ENCODE peak calls at places on chromosomes 6 and 20, in four cellular contexts. X is IMR-90, A is K562, I is GM12878. K is an unnamed sample.

GRCh38 chr6:114690625-114691024 is 347.8 kb upstream of the HS3ST5 start:
- DNase-seq in X (no peak), A (no peak), I (no peak), K (no peak)

GRCh38 chr6:112879920-112880413 is 532.8 kb downstream of the RFPL4B start:
- DNase-seq in A (peak; percentile 85), I (no peak), X (no peak), K (no peak)

GRCh38 chr6:41040101-41040910 is 1.3 kb upstream of the UNC5CL start:
- DNase-seq in X (no peak), I (no peak), A (peak; percentile 30), K (no peak)

GRCh38 chr6:166097914-166098522 is 69.6 kb downstream of the TBXT start:
- DNase-seq in A (peak; percentile 63), I (no peak), X (peak; percentile 82), K (peak; percentile 42)

GRCh38 chr6:157755032-157755751 is 67.9 kb upstream of the SNX9 start:
- DNase-seq in I (no peak), A (no peak), X (peak; percentile 32), K (peak; percentile 37)

GRCh38 chr20:59010321-59010994 is 3.4 kb upstream of the CTSZ start:
- DNase-seq in I (no peak), A (no peak), X (no peak), K (peak; percentile 75)

GRCh38 chr6:28738396-28738765 is 185.4 kb downstream of the TRIM27 start:
- DNase-seq in X (no peak), A (peak; percentile 22), I (no peak), K (no peak)

GRCh38 chr6:74899416-74899815 is 306.4 kb downstream of the COL12A1 start:
- DNase-seq in X (peak; percentile 64), I (no peak), A (no peak), K (peak; percentile 52)

GRCh38 chr6:165632194-165632593 is 30.8 kb downstream of the PDE10A start:
- DNase-seq in I (no peak), X (peak; percentile 40), A (no peak), K (peak; percentile 6)

GRCh38 chr6:74879234-74879633 is 326.6 kb downstream of the COL12A1 start:
- DNase-seq in A (no peak), I (no peak), X (peak; percentile 95), K (no peak)

GRCh38 chr20:37945034-37945660 is 42.2 kb downstream of the VSTM2L start:
- DNase-seq in X (no peak), A (no peak), I (no peak), K (no peak)

GRCh38 chr20:33866398-33867079 is 55.4 kb downstream of the CHMP4B start:
- DNase-seq in X (no peak), I (no peak), A (no peak), K (no peak)

GRCh38 chr6:39865011-39865888 is 69.0 kb downstream of the MOCS1 start:
- DNase-seq in A (peak; percentile 83), I (no peak), X (peak; percentile 60), K (peak; percentile 71)

GRCh38 chr6:30926644-30927043 is 5.3 kb downstream of the SFTA2 start:
- DNase-seq in I (no peak), X (no peak), A (no peak), K (no peak)

GRCh38 chr6:149293244-149293643 is 24.3 kb upstream of the TAB2 start:
- DNase-seq in I (no peak), A (no peak), X (no peak), K (no peak)

GRCh38 chr6:166708466-166708865 is 81.4 kb upstream of the RPS6KA2 start:
- DNase-seq in I (no peak), A (no peak), X (no peak), K (no peak)

GRCh38 chr6:92126983-92127382 is 1292.4 kb downstream of the EPHA7 start:
- DNase-seq in I (no peak), X (no peak), A (no peak), K (no peak)

GRCh38 chr6:92124126-92124525 is 1295.2 kb downstream of the EPHA7 start:
- DNase-seq in I (no peak), A (no peak), X (peak; percentile 45), K (no peak)

GRCh38 chr6:92122746-92123145 is 1296.6 kb downstream of the EPHA7 start:
- DNase-seq in A (no peak), I (no peak), X (peak; percentile 1), K (peak; percentile 44)

GRCh38 chr6:92126088-92126487 is 1293.3 kb downstream of the EPHA7 start:
- DNase-seq in A (no peak), X (no peak), I (no peak), K (no peak)

GRCh38 chr6:92125681-92126080 is 1293.7 kb downstream of the EPHA7 start:
- DNase-seq in I (no peak), A (no peak), X (no peak), K (no peak)
- H3K27ac ChIP-seq in I (no peak overlapping the region), A (no peak overlapping the region), X (no peak overlapping the region), K (no peak overlapping the region)

GRCh38 chr6:27592481-27593199 is 119.7 kb upstream of the ZNF184 start:
- DNase-seq in I (peak; percentile 89), A (peak; percentile 90), X (peak; percentile 90), K (peak; percentile 44)
- TF ChIP-seq FOS in I (no peak), A (no peak), X (peak; percentile 72), K (no peak)

GRCh38 chr6:97865612-97866011 is 582.6 kb upstream of the MMS22L start:
- DNase-seq in A (no peak), I (no peak), X (no peak), K (no peak)
- H3K27ac ChIP-seq in A (no peak overlapping the region), I (no peak overlapping the region), X (no peak overlapping the region), K (no peak overlapping the region)

GRCh38 chr20:4164246-4164645 is 148.9 kb upstream of the RNF24 start:
- DNase-seq in I (no peak), X (no peak), A (no peak), K (no peak)
- TF ChIP-seq FOS in I (no peak), X (no peak), A (no peak), K (no peak)

GRCh38 chr6:151391471-151392428 is at the start of gene ZBTB2:
- DNase-seq in A (peak; percentile 83), X (peak; percentile 89), I (no peak), K (peak; percentile 71)

GRCh38 chr6:151390276-151391020 is 911 bp downstream of the ZBTB2 start:
- DNase-seq in A (peak; percentile 99), I (peak; percentile 94), X (peak; percentile 98), K (peak; percentile 99)

GRCh38 chr6:151393410-151393809 is 2.1 kb upstream of the ZBTB2 start:
- DNase-seq in I (no peak), X (no peak), A (no peak), K (no peak)

GRCh38 chr6:151391021-151391470 is 313 bp downstream of the ZBTB2 start:
- DNase-seq in I (no peak), A (peak; percentile 87), X (peak; percentile 60), K (peak; percentile 62)

DNA sequence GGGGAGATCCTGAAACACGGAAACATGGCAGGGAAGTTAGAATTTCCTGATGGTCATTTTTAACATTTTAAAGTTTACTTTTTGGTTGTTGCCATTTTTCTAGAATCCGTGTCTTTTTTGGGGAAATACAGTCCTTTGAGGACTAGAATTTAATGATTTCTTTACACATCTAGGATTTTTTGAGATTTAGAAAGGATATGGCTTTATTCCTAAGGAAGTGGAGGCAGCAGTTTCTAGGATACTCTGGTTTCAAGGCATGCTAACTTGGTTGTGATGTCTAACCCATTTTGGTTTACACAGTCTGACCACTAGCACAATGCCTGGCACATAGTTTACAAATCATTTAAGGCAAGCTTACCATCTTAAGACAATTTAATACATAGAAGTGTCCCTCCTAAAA is 1.1 kb upstream of the ZBTB2 start:
- DNase-seq in A (no peak), X (no peak), I (no peak), K (no peak)
- H3K27ac ChIP-seq in A (peak overlapping the region; percentile 64), X (no peak overlapping the region), I (peak overlapping the region; percentile 56), K (peak overlapping the region; percentile 55)

DNA sequence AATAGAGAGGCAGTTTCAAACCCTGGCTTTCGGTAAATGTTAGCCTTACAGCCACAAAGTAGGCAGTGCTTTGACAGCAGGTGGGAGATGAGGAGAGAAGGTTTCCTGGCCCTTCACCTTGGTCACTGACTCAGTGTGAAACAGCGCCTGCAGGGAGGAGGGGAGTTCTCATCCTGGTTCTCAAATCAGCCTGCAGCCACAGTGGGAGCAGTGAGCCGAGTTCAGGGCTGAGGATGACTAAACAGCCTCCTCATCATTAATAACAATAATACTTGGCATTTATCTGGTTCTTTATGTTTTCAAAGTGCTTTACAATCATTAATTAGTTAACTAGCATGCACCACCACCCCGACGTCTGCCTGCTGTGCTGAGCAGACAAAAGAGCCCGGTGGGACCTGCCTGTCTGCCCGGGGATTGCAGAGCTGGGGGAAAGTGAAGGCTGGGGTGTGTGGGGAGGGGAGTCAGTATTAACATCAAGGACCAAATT is 59.6 kb downstream of the PRDM1 start:
- DNase-seq in A (no peak), X (peak; percentile 59), I (peak; percentile 66), K (no peak)
- TF ChIP-seq FOS in A (no peak), X (no peak), I (no peak), K (no peak)

DNA sequence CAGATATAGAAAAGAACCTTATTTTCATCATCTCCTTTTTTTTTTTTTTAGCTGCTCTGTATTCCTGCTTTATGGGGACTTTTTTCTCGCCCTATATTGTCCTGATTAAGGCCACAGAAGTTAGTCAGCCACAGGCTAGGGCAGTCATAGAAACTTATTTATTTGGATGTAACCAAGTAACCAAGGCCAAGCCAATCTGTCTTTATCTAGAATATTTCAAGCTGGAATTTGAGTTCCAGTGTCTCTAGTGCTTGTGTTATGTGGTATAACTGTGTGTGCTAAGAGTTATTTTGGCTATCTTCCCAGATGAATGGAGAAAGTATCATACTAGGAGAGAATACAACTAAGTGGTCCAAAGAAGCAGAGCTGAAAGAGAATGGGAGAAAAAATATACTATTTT is 751.6 kb downstream of the CBLN4 start:
- DNase-seq in X (no peak), I (no peak), A (no peak), K (no peak)
- H3K27ac ChIP-seq in X (no peak overlapping the region), I (no peak overlapping the region), A (no peak overlapping the region), K (no peak overlapping the region)

DNA sequence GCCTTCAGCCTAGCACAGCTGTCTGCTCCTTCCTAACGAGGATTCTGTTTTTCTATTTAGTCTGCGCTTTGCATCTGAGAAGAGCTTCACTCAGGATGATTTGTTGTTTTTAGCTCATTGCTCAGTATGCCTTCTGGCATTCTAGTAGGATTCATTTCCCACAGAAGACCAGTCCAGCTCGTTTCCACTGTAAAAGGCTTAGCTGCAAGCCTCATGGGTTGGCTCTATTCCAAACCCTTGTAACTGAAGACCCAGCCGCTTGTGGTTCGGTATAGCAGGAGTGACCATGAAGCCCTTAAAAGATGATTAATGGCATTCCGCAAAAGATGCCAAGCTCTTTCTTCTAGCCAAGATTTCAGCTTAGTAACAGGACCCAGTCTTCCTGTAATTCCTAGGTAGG is 7.2 kb downstream of the ADGRF1 start:
- DNase-seq in I (no peak), X (peak; percentile 44), A (no peak), K (peak; percentile 85)
- TF ChIP-seq FOS in I (no peak), X (no peak), A (no peak), K (no peak)

GRCh38 chr20:52031206-52031573 is 160.4 kb downstream of the ZFP64 start:
- DNase-seq in A (no peak), X (peak; percentile 69), I (no peak), K (no peak)
- H3K27ac ChIP-seq in A (no peak overlapping the region), X (peak overlapping the region; percentile 96), I (no peak overlapping the region), K (peak overlapping the region; percentile 95)

DNA sequence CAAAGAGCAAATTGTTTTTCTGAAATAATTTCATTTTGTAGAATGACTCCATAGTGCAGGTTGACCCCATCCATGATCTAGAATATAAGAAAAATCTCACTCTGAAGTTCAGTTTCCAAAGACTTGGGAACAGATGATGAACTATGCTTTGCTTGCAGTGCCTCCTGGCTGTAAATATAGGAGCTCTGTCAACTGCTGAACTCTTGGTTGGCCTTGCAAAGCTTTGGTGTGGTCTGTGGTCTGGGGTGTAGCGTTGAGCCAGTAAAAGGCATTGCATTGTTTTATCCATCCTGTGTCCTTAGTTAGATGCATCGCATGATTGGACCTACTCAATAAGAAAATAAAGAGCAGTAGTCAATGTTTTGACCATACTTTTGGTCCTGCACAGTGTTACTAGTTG is 104.0 kb downstream of the PLCB4 start:
- DNase-seq in X (no peak), I (no peak), A (no peak), K (no peak)
- TF ChIP-seq FOS in X (no peak), I (no peak), A (no peak), K (no peak)